ENCODE peak calls at places on chromosomes 16 and 17, in seven cellular contexts. E, P, O, G, D, V and U are unnamed samples.

GRCh38 chr16:27982184-27982583 is 81.3 kb downstream of the GSG1L start:
- DNase-seq in G (no peak), V (no peak), E (no peak), D (no peak), P (no peak), O (no peak), U (no peak)

GRCh38 chr16:10895053-10895946 is 18.3 kb downstream of the CIITA start:
- DNase-seq in V (peak), D (no peak), O (peak), P (peak), E (no peak), G (no peak), U (no peak)

GRCh38 chr17:59521465-59522126 is 43.8 kb upstream of the DHX40 start:
- DNase-seq in O (peak), P (peak), V (peak), D (peak), E (no peak), G (no peak), U (peak)

GRCh38 chr17:35148144-35148543 is 527 bp downstream of the UNC45B start:
- DNase-seq in G (no peak), P (no peak), D (no peak), V (no peak), O (no peak), E (no peak), U (no peak)

GRCh38 chr16:68083861-68084503 is 1.2 kb upstream of the NFATC3 start:
- DNase-seq in G (no peak), E (no peak), D (no peak), P (no peak), V (peak), O (no peak), U (no peak)

GRCh38 chr17:55764610-55765009 is 13.8 kb downstream of the PCTP start:
- DNase-seq in G (no peak), O (no peak), P (no peak), V (no peak), E (no peak), D (no peak), U (no peak)

GRCh38 chr17:20114466-20114865 is 105.3 kb downstream of the SPECC1 start:
- DNase-seq in V (no peak), D (no peak), G (no peak), E (no peak), O (no peak), P (no peak), U (no peak)

GRCh38 chr17:45319239-45319703 is 2.5 kb upstream of the MAP3K14 start:
- DNase-seq in V (no peak), P (no peak), E (no peak), G (no peak), D (no peak), O (peak), U (no peak)

GRCh38 chr17:29138184-29138955 is 41.8 kb downstream of the MYO18A start:
- DNase-seq in P (peak), E (no peak), D (no peak), G (no peak), V (no peak), O (no peak), U (no peak)

GRCh38 chr17:74149597-74150427 is 53.7 kb upstream of the RPL38 start:
- DNase-seq in V (no peak), O (no peak), G (no peak), P (no peak), D (no peak), E (no peak), U (no peak)

GRCh38 chr17:2057130-2057713 is 2.3 kb downstream of the HIC1 start:
- DNase-seq in P (no peak), D (no peak), V (peak), E (no peak), O (no peak), G (no peak), U (peak)

GRCh38 chr16:67883872-67884261 is 818 bp upstream of the NRN1L start:
- DNase-seq in G (no peak), P (peak), V (peak), D (no peak), E (no peak), O (peak), U (peak)

GRCh38 chr16:66131895-66132294 is 234.6 kb upstream of the CDH5 start:
- DNase-seq in G (no peak), D (no peak), E (no peak), O (peak), P (no peak), V (no peak), U (no peak)

GRCh38 chr17:80422981-80423380 is 8.0 kb downstream of the ENDOV start:
- DNase-seq in V (no peak), O (no peak), P (no peak), G (no peak), D (no peak), E (no peak), U (no peak)

GRCh38 chr16:77759821-77760220 is 28.5 kb upstream of the VAT1L start:
- DNase-seq in D (no peak), O (peak), V (no peak), E (no peak), P (no peak), G (no peak), U (no peak)

GRCh38 chr16:50323335-50324011 is 45.3 kb downstream of the BRD7 start:
- DNase-seq in P (no peak), O (peak), D (no peak), E (no peak), G (no peak), V (no peak), U (no peak)

GRCh38 chr16:67719778-67720144 is 645 bp upstream of the GFOD2 start:
- DNase-seq in G (peak), D (no peak), O (peak), P (peak), V (peak), E (peak), U (no peak)

GRCh38 chr16:85621698-85622433 is 8.7 kb downstream of the GSE1 start:
- DNase-seq in G (no peak), O (no peak), P (no peak), D (no peak), V (no peak), E (no peak), U (peak)

GRCh38 chr16:75488322-75488721 is 6.9 kb downstream of the CHST6 start:
- DNase-seq in G (no peak), V (no peak), P (no peak), D (no peak), E (no peak), O (no peak), U (no peak)

GRCh38 chr17:69872675-69873262 is 202.3 kb upstream of the KCNJ16 start:
- DNase-seq in O (no peak), V (no peak), G (no peak), P (no peak), E (no peak), D (no peak), U (no peak)

GRCh38 chr17:78315355-78316114 is 44.3 kb downstream of the SOCS3 start:
- DNase-seq in E (peak), G (no peak), V (no peak), O (peak), P (peak), D (no peak), U (peak)

GRCh38 chr17:72788950-72789585 is 303.4 kb downstream of the SLC39A11 start:
- DNase-seq in G (no peak), D (peak), V (no peak), P (no peak), E (no peak), O (peak), U (no peak)

GRCh38 chr16:66832661-66833305 is 2.0 kb upstream of the NAE1 start:
- DNase-seq in G (no peak), V (no peak), D (no peak), P (no peak), O (peak), E (peak), U (no peak)

GRCh38 chr17:17505610-17506171 is 9.5 kb upstream of the RASD1 start:
- DNase-seq in O (no peak), E (no peak), D (no peak), V (peak), G (no peak), P (no peak), U (no peak)

GRCh38 chr16:9151597-9151996 is 60.2 kb downstream of the HAPSTR1 start:
- DNase-seq in O (no peak), P (no peak), V (no peak), G (no peak), D (peak), E (no peak), U (no peak)

GRCh38 chr17:82931696-82932060 is 91.9 kb upstream of the ZNF750 start:
- DNase-seq in V (no peak), E (peak), G (no peak), P (no peak), O (peak), D (no peak), U (no peak)

GRCh38 chr17:64534187-64534586 is 27.4 kb downstream of the CEP95 start:
- DNase-seq in V (no peak), E (no peak), O (no peak), G (no peak), D (no peak), P (no peak), U (no peak)

GRCh38 chr17:31586946-31587345 is 195.5 kb downstream of the RAB11FIP4 start:
- DNase-seq in D (peak), E (no peak), G (no peak), O (peak), P (no peak), V (no peak), U (no peak)

GRCh38 chr16:31501226-31501965 is 6.8 kb downstream of the RUSF1 start:
- DNase-seq in V (no peak), P (no peak), G (no peak), E (no peak), D (no peak), O (no peak), U (no peak)

GRCh38 chr17:8965394-8966168 is at the start of gene PIK3R5:
- DNase-seq in V (peak), O (no peak), P (peak), D (peak), E (no peak), G (no peak), U (peak)

GRCh38 chr17:16872836-16873653 is 98.9 kb downstream of the TNFRSF13B start:
- DNase-seq in E (no peak), D (peak), V (peak), O (no peak), G (no peak), P (peak), U (no peak)

GRCh38 chr17:50947844-50948514 is 81.8 kb upstream of the TOB1 start:
- DNase-seq in G (no peak), D (peak), E (no peak), P (no peak), V (no peak), O (no peak), U (peak)

GRCh38 chr16:66412182-66412581 is 14.9 kb upstream of the BEAN1 start:
- DNase-seq in P (no peak), O (no peak), G (no peak), E (no peak), V (no peak), D (no peak), U (no peak)

GRCh38 chr17:9821921-9822320 is at the start of gene GSG1L2:
- DNase-seq in E (no peak), O (no peak), D (no peak), V (no peak), G (no peak), P (no peak), U (no peak)

GRCh38 chr16:65037558-65037957 is 84.3 kb downstream of the CDH11 start:
- DNase-seq in O (no peak), E (no peak), G (no peak), V (peak), D (no peak), P (no peak), U (no peak)

GRCh38 chr17:42027961-42028790 is 8.3 kb downstream of the NKIRAS2 start:
- DNase-seq in O (no peak), G (no peak), P (no peak), E (no peak), V (peak), D (no peak), U (no peak)